ENCODE peak calls at places on chromosome 16, in four cellular contexts. K is GM04503; J is CD4-positive, alpha-beta T cell; H is body of pancreas. I is an unnamed sample.
A peak's percentile ranks its signal among the peaks of the same experiment; 100 is the strongest.

GRCh38 chr16:72013888-72014538 is 5.5 kb downstream of the DHODH start:
- DNase-seq in J (no peak), H (no peak), K (no peak), I (no peak)

GRCh38 chr16:84212154-84212553 is 21.2 kb downstream of the ADAD2 start:
- DNase-seq in J (no peak), K (no peak), H (no peak), I (no peak)

GRCh38 chr16:11370084-11370931 is 25.0 kb downstream of the RMI2 start:
- DNase-seq in H (peak; percentile 50), K (no peak), J (no peak), I (no peak)

GRCh38 chr16:83701494-83701893 is 106.3 kb upstream of the HSBP1 start:
- DNase-seq in H (peak; percentile 5), J (no peak), K (no peak), I (peak; percentile 26)

GRCh38 chr16:12188674-12189249 is 212.2 kb downstream of the SNX29 start:
- DNase-seq in K (peak; percentile 31), J (no peak), H (no peak), I (no peak)

GRCh38 chr16:12901204-12901596 is 198 bp upstream of the SHISA9 start:
- DNase-seq in J (no peak), K (no peak), H (no peak), I (no peak)

GRCh38 chr16:23452221-23452571 is 793 bp downstream of the COG7 start:
- DNase-seq in K (no peak), J (no peak), H (no peak), I (no peak)

GRCh38 chr16:10298416-10298815 is 87.4 kb upstream of the ATF7IP2 start:
- DNase-seq in H (no peak), J (no peak), K (no peak), I (no peak)